ENCODE peak calls at places on chromosomes 7 and 10, in four cellular contexts. H, Z, R and N are unnamed samples.

GRCh38 chr7:107692501-107692900 is 31.9 kb downstream of the SLC26A4 start:
- DNase-seq in H (no peak), R (no peak), Z (no peak), N (no peak)

GRCh38 chr10:67924136-67924535 is 39.7 kb downstream of the SIRT1 start:
- DNase-seq in H (no peak), Z (no peak), R (no peak), N (no peak)

GRCh38 chr10:89236221-89236620 is 15.4 kb downstream of the LIPA start:
- DNase-seq in H (no peak), R (no peak), Z (no peak), N (no peak)

GRCh38 chr10:48469516-48470020 is 135.3 kb downstream of the ARHGAP22 start:
- DNase-seq in Z (no peak), H (peak), R (no peak), N (no peak)

GRCh38 chr10:64191304-64191703 is 670.1 kb downstream of the REEP3 start:
- DNase-seq in H (no peak), R (no peak), Z (no peak), N (no peak)

GRCh38 chr7:100827330-100828226 is at the start of gene EPHB4:
- DNase-seq in Z (no peak), H (peak), R (no peak), N (peak)

GRCh38 chr10:91076991-91077548 is 143.4 kb upstream of the PCGF5 start:
- DNase-seq in Z (no peak), H (no peak), R (no peak), N (no peak)

GRCh38 chr10:133258066-133258817 is 18.4 kb downstream of the ADAM8 start:
- DNase-seq in Z (no peak), H (peak), R (no peak), N (peak)

GRCh38 chr10:110779489-110779888 is 92.2 kb upstream of the PDCD4 start:
- DNase-seq in R (no peak), H (no peak), Z (no peak), N (no peak)